ENCODE peak calls at places on chromosomes 5 and 9, in six cellular contexts. One of them, this sample, is unnamed.

GRCh38 chr9:112900901-112901300 is 10.2 kb upstream of the SLC46A2 start:
- DNase-seq in activated naive CD4-positive, alpha-beta T cell treated with anti-CD3 and anti-CD28 coated beads, Interleukin-2, amount 10 ng/mL, durations not matched to agents 7 days and 5 days: no peak
- DNase-seq in cardiac fibroblast: no peak
- DNase-seq in H9: no peak
- DNase-seq in activated T-cell treated with anti-CD3 and anti-CD28 coated beads for 48 hours: no peak
- DNase-seq in AML-193: no peak
- DNase-seq in this sample: no peak

GRCh38 chr5:5374034-5374715 is 48.3 kb upstream of the ICE1 start:
- DNase-seq in cardiac fibroblast: no peak
- DNase-seq in activated T-cell treated with anti-CD3 and anti-CD28 coated beads for 48 hours: no peak
- DNase-seq in AML-193: no peak
- DNase-seq in activated naive CD4-positive, alpha-beta T cell treated with anti-CD3 and anti-CD28 coated beads, Interleukin-2, amount 10 ng/mL, durations not matched to agents 7 days and 5 days: no peak
- DNase-seq in H9: no peak
- DNase-seq in this sample: peak; percentile 28

GRCh38 chr9:126916909-126917308 is 2.3 kb downstream of the RALGPS1 start:
- DNase-seq in cardiac fibroblast: no peak
- DNase-seq in activated naive CD4-positive, alpha-beta T cell treated with anti-CD3 and anti-CD28 coated beads, Interleukin-2, amount 10 ng/mL, durations not matched to agents 7 days and 5 days: no peak
- DNase-seq in activated T-cell treated with anti-CD3 and anti-CD28 coated beads for 48 hours: no peak
- DNase-seq in AML-193: no peak
- DNase-seq in H9: peak; percentile 68
- DNase-seq in this sample: no peak

GRCh38 chr9:89449261-89449671 is 48.6 kb downstream of the SEMA4D start:
- DNase-seq in AML-193: no peak
- DNase-seq in cardiac fibroblast: no peak
- DNase-seq in activated naive CD4-positive, alpha-beta T cell treated with anti-CD3 and anti-CD28 coated beads, Interleukin-2, amount 10 ng/mL, durations not matched to agents 7 days and 5 days: no peak
- DNase-seq in activated T-cell treated with anti-CD3 and anti-CD28 coated beads for 48 hours: no peak
- DNase-seq in H9: no peak
- DNase-seq in this sample: no peak

GRCh38 chr9:120431268-120431667 is 148.7 kb downstream of the CDK5RAP2 start:
- DNase-seq in AML-193: peak; percentile 8
- DNase-seq in cardiac fibroblast: no peak
- DNase-seq in activated naive CD4-positive, alpha-beta T cell treated with anti-CD3 and anti-CD28 coated beads, Interleukin-2, amount 10 ng/mL, durations not matched to agents 7 days and 5 days: no peak
- DNase-seq in activated T-cell treated with anti-CD3 and anti-CD28 coated beads for 48 hours: no peak
- DNase-seq in H9: no peak
- DNase-seq in this sample: no peak

GRCh38 chr9:2307480-2307879 is 292.3 kb downstream of the SMARCA2 start:
- DNase-seq in activated naive CD4-positive, alpha-beta T cell treated with anti-CD3 and anti-CD28 coated beads, Interleukin-2, amount 10 ng/mL, durations not matched to agents 7 days and 5 days: no peak
- DNase-seq in cardiac fibroblast: peak; percentile 16
- DNase-seq in H9: no peak
- DNase-seq in AML-193: no peak
- DNase-seq in activated T-cell treated with anti-CD3 and anti-CD28 coated beads for 48 hours: no peak
- DNase-seq in this sample: peak; percentile 82

GRCh38 chr5:168481330-168481788 is 4.9 kb upstream of the RARS1 start:
- DNase-seq in AML-193: no peak
- DNase-seq in H9: no peak
- DNase-seq in activated naive CD4-positive, alpha-beta T cell treated with anti-CD3 and anti-CD28 coated beads, Interleukin-2, amount 10 ng/mL, durations not matched to agents 7 days and 5 days: peak; percentile 24
- DNase-seq in cardiac fibroblast: no peak
- DNase-seq in activated T-cell treated with anti-CD3 and anti-CD28 coated beads for 48 hours: no peak
- DNase-seq in this sample: no peak

GRCh38 chr5:37738057-37738691 is 101.7 kb downstream of the GDNF start:
- DNase-seq in activated T-cell treated with anti-CD3 and anti-CD28 coated beads for 48 hours: no peak
- DNase-seq in AML-193: no peak
- DNase-seq in cardiac fibroblast: peak; percentile 94
- DNase-seq in H9: no peak
- DNase-seq in activated naive CD4-positive, alpha-beta T cell treated with anti-CD3 and anti-CD28 coated beads, Interleukin-2, amount 10 ng/mL, durations not matched to agents 7 days and 5 days: no peak
- DNase-seq in this sample: peak; percentile 99

GRCh38 chr9:133506653-133507038 is 18.1 kb downstream of the MYMK start:
- DNase-seq in cardiac fibroblast: peak; percentile 90
- DNase-seq in activated naive CD4-positive, alpha-beta T cell treated with anti-CD3 and anti-CD28 coated beads, Interleukin-2, amount 10 ng/mL, durations not matched to agents 7 days and 5 days: no peak
- DNase-seq in H9: no peak
- DNase-seq in AML-193: no peak
- DNase-seq in activated T-cell treated with anti-CD3 and anti-CD28 coated beads for 48 hours: no peak
- DNase-seq in this sample: peak; percentile 93

GRCh38 chr9:134564431-134565170 is 77.0 kb upstream of the COL5A1 start:
- DNase-seq in activated T-cell treated with anti-CD3 and anti-CD28 coated beads for 48 hours: no peak
- DNase-seq in cardiac fibroblast: peak; percentile 52
- DNase-seq in AML-193: no peak
- DNase-seq in activated naive CD4-positive, alpha-beta T cell treated with anti-CD3 and anti-CD28 coated beads, Interleukin-2, amount 10 ng/mL, durations not matched to agents 7 days and 5 days: no peak
- DNase-seq in H9: no peak
- DNase-seq in this sample: peak; percentile 82

GRCh38 chr9:13388157-13388556 is 108.7 kb upstream of the MPDZ start:
- DNase-seq in activated T-cell treated with anti-CD3 and anti-CD28 coated beads for 48 hours: no peak
- DNase-seq in H9: no peak
- DNase-seq in AML-193: no peak
- DNase-seq in cardiac fibroblast: peak; percentile 81
- DNase-seq in activated naive CD4-positive, alpha-beta T cell treated with anti-CD3 and anti-CD28 coated beads, Interleukin-2, amount 10 ng/mL, durations not matched to agents 7 days and 5 days: no peak
- DNase-seq in this sample: no peak

GRCh38 chr9:316382-316965 is 101.8 kb downstream of the DOCK8 start:
- DNase-seq in activated naive CD4-positive, alpha-beta T cell treated with anti-CD3 and anti-CD28 coated beads, Interleukin-2, amount 10 ng/mL, durations not matched to agents 7 days and 5 days: no peak
- DNase-seq in activated T-cell treated with anti-CD3 and anti-CD28 coated beads for 48 hours: no peak
- DNase-seq in H9: no peak
- DNase-seq in cardiac fibroblast: no peak
- DNase-seq in AML-193: peak; percentile 23
- DNase-seq in this sample: no peak

GRCh38 chr9:534886-535285 is 306.6 kb upstream of the DMRT1 start:
- DNase-seq in H9: no peak
- DNase-seq in cardiac fibroblast: peak; percentile 43
- DNase-seq in activated naive CD4-positive, alpha-beta T cell treated with anti-CD3 and anti-CD28 coated beads, Interleukin-2, amount 10 ng/mL, durations not matched to agents 7 days and 5 days: no peak
- DNase-seq in AML-193: no peak
- DNase-seq in activated T-cell treated with anti-CD3 and anti-CD28 coated beads for 48 hours: no peak
- DNase-seq in this sample: no peak

GRCh38 chr5:31626156-31626555 is 12.8 kb upstream of the PDZD2 start:
- DNase-seq in cardiac fibroblast: no peak
- DNase-seq in activated naive CD4-positive, alpha-beta T cell treated with anti-CD3 and anti-CD28 coated beads, Interleukin-2, amount 10 ng/mL, durations not matched to agents 7 days and 5 days: no peak
- DNase-seq in H9: no peak
- DNase-seq in activated T-cell treated with anti-CD3 and anti-CD28 coated beads for 48 hours: no peak
- DNase-seq in AML-193: no peak
- DNase-seq in this sample: no peak

GRCh38 chr5:26761040-26761439 is 277.3 kb downstream of the CDH9 start:
- DNase-seq in AML-193: no peak
- DNase-seq in cardiac fibroblast: no peak
- DNase-seq in activated T-cell treated with anti-CD3 and anti-CD28 coated beads for 48 hours: no peak
- DNase-seq in H9: no peak
- DNase-seq in activated naive CD4-positive, alpha-beta T cell treated with anti-CD3 and anti-CD28 coated beads, Interleukin-2, amount 10 ng/mL, durations not matched to agents 7 days and 5 days: no peak
- DNase-seq in this sample: no peak

GRCh38 chr9:73180373-73180772 is 28.7 kb downstream of the ANXA1 start:
- DNase-seq in activated T-cell treated with anti-CD3 and anti-CD28 coated beads for 48 hours: no peak
- DNase-seq in AML-193: no peak
- DNase-seq in cardiac fibroblast: peak; percentile 59
- DNase-seq in H9: no peak
- DNase-seq in activated naive CD4-positive, alpha-beta T cell treated with anti-CD3 and anti-CD28 coated beads, Interleukin-2, amount 10 ng/mL, durations not matched to agents 7 days and 5 days: no peak
- DNase-seq in this sample: peak; percentile 52

GRCh38 chr5:170137694-170138214 is 32.1 kb downstream of the FOXI1 start:
- DNase-seq in cardiac fibroblast: no peak
- DNase-seq in AML-193: no peak
- DNase-seq in activated T-cell treated with anti-CD3 and anti-CD28 coated beads for 48 hours: no peak
- DNase-seq in activated naive CD4-positive, alpha-beta T cell treated with anti-CD3 and anti-CD28 coated beads, Interleukin-2, amount 10 ng/mL, durations not matched to agents 7 days and 5 days: no peak
- DNase-seq in H9: no peak
- DNase-seq in this sample: no peak

GRCh38 chr9:29241320-29241719 is 1668.0 kb upstream of the C9orf72 start:
- DNase-seq in H9: no peak
- DNase-seq in activated T-cell treated with anti-CD3 and anti-CD28 coated beads for 48 hours: no peak
- DNase-seq in activated naive CD4-positive, alpha-beta T cell treated with anti-CD3 and anti-CD28 coated beads, Interleukin-2, amount 10 ng/mL, durations not matched to agents 7 days and 5 days: no peak
- DNase-seq in cardiac fibroblast: no peak
- DNase-seq in AML-193: no peak
- DNase-seq in this sample: no peak

GRCh38 chr5:159874308-159874707 is 42.0 kb upstream of the ADRA1B start:
- DNase-seq in activated T-cell treated with anti-CD3 and anti-CD28 coated beads for 48 hours: no peak
- DNase-seq in H9: no peak
- DNase-seq in AML-193: no peak
- DNase-seq in cardiac fibroblast: no peak
- DNase-seq in activated naive CD4-positive, alpha-beta T cell treated with anti-CD3 and anti-CD28 coated beads, Interleukin-2, amount 10 ng/mL, durations not matched to agents 7 days and 5 days: no peak
- DNase-seq in this sample: no peak

GRCh38 chr5:140321796-140322195 is 18.9 kb upstream of the PFDN1 start:
- DNase-seq in AML-193: peak; percentile 99
- DNase-seq in cardiac fibroblast: no peak
- DNase-seq in activated T-cell treated with anti-CD3 and anti-CD28 coated beads for 48 hours: no peak
- DNase-seq in H9: no peak
- DNase-seq in activated naive CD4-positive, alpha-beta T cell treated with anti-CD3 and anti-CD28 coated beads, Interleukin-2, amount 10 ng/mL, durations not matched to agents 7 days and 5 days: no peak
- DNase-seq in this sample: no peak

GRCh38 chr9:68507098-68507795 is 33.4 kb downstream of the TMEM252 start:
- DNase-seq in activated T-cell treated with anti-CD3 and anti-CD28 coated beads for 48 hours: no peak
- DNase-seq in H9: no peak
- DNase-seq in activated naive CD4-positive, alpha-beta T cell treated with anti-CD3 and anti-CD28 coated beads, Interleukin-2, amount 10 ng/mL, durations not matched to agents 7 days and 5 days: no peak
- DNase-seq in AML-193: peak; percentile 61
- DNase-seq in cardiac fibroblast: peak; percentile 54
- DNase-seq in this sample: no peak

GRCh38 chr9:95419444-95419843 is 97.3 kb downstream of the PTCH1 start:
- DNase-seq in activated T-cell treated with anti-CD3 and anti-CD28 coated beads for 48 hours: no peak
- DNase-seq in cardiac fibroblast: no peak
- DNase-seq in H9: no peak
- DNase-seq in activated naive CD4-positive, alpha-beta T cell treated with anti-CD3 and anti-CD28 coated beads, Interleukin-2, amount 10 ng/mL, durations not matched to agents 7 days and 5 days: no peak
- DNase-seq in AML-193: no peak
- DNase-seq in this sample: no peak

GRCh38 chr9:78003730-78004129 is 27.9 kb downstream of the GNAQ start:
- DNase-seq in activated T-cell treated with anti-CD3 and anti-CD28 coated beads for 48 hours: no peak
- DNase-seq in AML-193: no peak
- DNase-seq in activated naive CD4-positive, alpha-beta T cell treated with anti-CD3 and anti-CD28 coated beads, Interleukin-2, amount 10 ng/mL, durations not matched to agents 7 days and 5 days: no peak
- DNase-seq in cardiac fibroblast: no peak
- DNase-seq in H9: no peak
- DNase-seq in this sample: no peak

GRCh38 chr5:174303035-174303434 is 257.5 kb downstream of the NSG2 start:
- DNase-seq in H9: no peak
- DNase-seq in AML-193: no peak
- DNase-seq in activated T-cell treated with anti-CD3 and anti-CD28 coated beads for 48 hours: no peak
- DNase-seq in activated naive CD4-positive, alpha-beta T cell treated with anti-CD3 and anti-CD28 coated beads, Interleukin-2, amount 10 ng/mL, durations not matched to agents 7 days and 5 days: no peak
- DNase-seq in cardiac fibroblast: no peak
- DNase-seq in this sample: no peak

GRCh38 chr9:129102791-129103594 is 7.6 kb downstream of the CRAT start:
- DNase-seq in activated naive CD4-positive, alpha-beta T cell treated with anti-CD3 and anti-CD28 coated beads, Interleukin-2, amount 10 ng/mL, durations not matched to agents 7 days and 5 days: peak; percentile 38
- DNase-seq in cardiac fibroblast: peak; percentile 62
- DNase-seq in AML-193: peak; percentile 13
- DNase-seq in activated T-cell treated with anti-CD3 and anti-CD28 coated beads for 48 hours: no peak
- DNase-seq in H9: peak; percentile 85
- DNase-seq in this sample: no peak

GRCh38 chr5:51398875-51399635 is 15.8 kb downstream of the ISL1 start:
- DNase-seq in AML-193: no peak
- DNase-seq in H9: peak; percentile 52
- DNase-seq in cardiac fibroblast: no peak
- DNase-seq in activated T-cell treated with anti-CD3 and anti-CD28 coated beads for 48 hours: no peak
- DNase-seq in activated naive CD4-positive, alpha-beta T cell treated with anti-CD3 and anti-CD28 coated beads, Interleukin-2, amount 10 ng/mL, durations not matched to agents 7 days and 5 days: no peak
- DNase-seq in this sample: no peak

GRCh38 chr5:143434261-143435206 is 31.0 kb upstream of the NR3C1 start:
- DNase-seq in AML-193: no peak
- DNase-seq in cardiac fibroblast: no peak
- DNase-seq in activated naive CD4-positive, alpha-beta T cell treated with anti-CD3 and anti-CD28 coated beads, Interleukin-2, amount 10 ng/mL, durations not matched to agents 7 days and 5 days: peak; percentile 46
- DNase-seq in H9: no peak
- DNase-seq in activated T-cell treated with anti-CD3 and anti-CD28 coated beads for 48 hours: no peak
- DNase-seq in this sample: no peak

GRCh38 chr5:117332341-117332740 is 757.7 kb upstream of the SEMA6A start:
- DNase-seq in H9: no peak
- DNase-seq in cardiac fibroblast: no peak
- DNase-seq in AML-193: no peak
- DNase-seq in activated naive CD4-positive, alpha-beta T cell treated with anti-CD3 and anti-CD28 coated beads, Interleukin-2, amount 10 ng/mL, durations not matched to agents 7 days and 5 days: no peak
- DNase-seq in activated T-cell treated with anti-CD3 and anti-CD28 coated beads for 48 hours: no peak
- DNase-seq in this sample: no peak

GRCh38 chr5:95760291-95761191 is 29.4 kb downstream of the RHOBTB3 start:
- DNase-seq in activated T-cell treated with anti-CD3 and anti-CD28 coated beads for 48 hours: no peak
- DNase-seq in activated naive CD4-positive, alpha-beta T cell treated with anti-CD3 and anti-CD28 coated beads, Interleukin-2, amount 10 ng/mL, durations not matched to agents 7 days and 5 days: no peak
- DNase-seq in AML-193: peak; percentile 55
- DNase-seq in cardiac fibroblast: peak; percentile 91
- DNase-seq in H9: no peak
- DNase-seq in this sample: peak; percentile 96

GRCh38 chr9:18947772-18948391 is 85.1 kb downstream of the SAXO1 start:
- DNase-seq in cardiac fibroblast: no peak
- DNase-seq in activated naive CD4-positive, alpha-beta T cell treated with anti-CD3 and anti-CD28 coated beads, Interleukin-2, amount 10 ng/mL, durations not matched to agents 7 days and 5 days: no peak
- DNase-seq in AML-193: peak; percentile 56
- DNase-seq in H9: no peak
- DNase-seq in activated T-cell treated with anti-CD3 and anti-CD28 coated beads for 48 hours: no peak
- DNase-seq in this sample: no peak

GRCh38 chr5:176676361-176676824 is 29.1 kb downstream of the TSPAN17 start:
- DNase-seq in activated T-cell treated with anti-CD3 and anti-CD28 coated beads for 48 hours: no peak
- DNase-seq in AML-193: no peak
- DNase-seq in H9: no peak
- DNase-seq in cardiac fibroblast: peak; percentile 39
- DNase-seq in activated naive CD4-positive, alpha-beta T cell treated with anti-CD3 and anti-CD28 coated beads, Interleukin-2, amount 10 ng/mL, durations not matched to agents 7 days and 5 days: no peak
- DNase-seq in this sample: peak; percentile 61